ENCODE peak calls at places on chromosomes 3 and 15, in eight cellular contexts. U is H4; R is mesendoderm; Q is activated CD8-positive, alpha-beta memory T cell treated with anti-CD3 and anti-CD28 coated beads for 4 hours; H is GM06990; E is AG09309; B is astrocyte of the hippocampus; G is activated gamma-delta T cell treated with anti-CD3 and anti-CD28 coated beads, Interleukin-2, amount 50 U/mL, for 16 hours. O is an unnamed sample.

GRCh38 chr3:10164546-10165393 is at the start of gene IRAK2:
- DNase-seq in Q (peak; percentile 25), U (no peak), R (peak; percentile 62), B (peak; percentile 89), H (peak; percentile 78), G (peak; percentile 32), E (no peak), O (peak; percentile 15)

GRCh38 chr3:25176999-25177398 is 251.1 kb upstream of the RARB start:
- DNase-seq in Q (no peak), E (peak; percentile 3), B (peak; percentile 15), H (no peak), R (no peak), U (no peak), G (no peak), O (no peak)

GRCh38 chr3:77682162-77682561 is 642.3 kb downstream of the ROBO2 start:
- DNase-seq in R (no peak), H (no peak), U (no peak), Q (no peak), E (no peak), G (no peak), B (no peak), O (no peak)

GRCh38 chr3:119497824-119498187 is 541 bp upstream of the TIMMDC1 start:
- DNase-seq in G (no peak), B (peak; percentile 48), Q (no peak), R (peak; percentile 55), E (no peak), U (peak; percentile 11), H (no peak), O (no peak)

GRCh38 chr3:109047366-109047765 is 70.6 kb downstream of the MORC1 start:
- DNase-seq in H (no peak), U (no peak), Q (no peak), R (no peak), G (no peak), E (no peak), B (no peak), O (no peak)

GRCh38 chr3:62818347-62818746 is 56.9 kb downstream of the CADPS start:
- DNase-seq in H (peak; percentile 17), U (no peak), Q (no peak), E (no peak), B (no peak), G (no peak), R (no peak), O (no peak)

GRCh38 chr15:77425104-77425503 is 4.4 kb downstream of the HMG20A start:
- DNase-seq in B (no peak), G (no peak), R (no peak), Q (no peak), E (no peak), H (no peak), U (no peak), O (no peak)

GRCh38 chr3:180059351-180059750 is 22.6 kb upstream of the PEX5L start:
- DNase-seq in B (peak; percentile 11), Q (no peak), R (no peak), H (no peak), E (peak; percentile 7), G (no peak), U (no peak), O (no peak)

GRCh38 chr3:107796786-107797185 is 274.0 kb downstream of the BBX start:
- DNase-seq in E (peak; percentile 20), H (no peak), Q (no peak), R (no peak), G (no peak), B (peak; percentile 84), U (peak; percentile 40), O (no peak)

GRCh38 chr15:92087211-92087610 is 233.7 kb downstream of the SLCO3A1 start:
- DNase-seq in Q (no peak), H (no peak), E (no peak), G (no peak), B (no peak), U (no peak), R (no peak), O (no peak)

GRCh38 chr3:45947361-45947760 is 4.1 kb downstream of the CXCR6 start:
- DNase-seq in B (no peak), U (peak; percentile 32), H (no peak), Q (no peak), G (no peak), R (no peak), E (no peak), O (no peak)

GRCh38 chr15:65329298-65329990 is 25.0 kb downstream of the RNU5B-1 start:
- DNase-seq in E (no peak), Q (no peak), B (no peak), H (no peak), G (no peak), R (no peak), U (no peak), O (no peak)

GRCh38 chr3:179902061-179902460 is 134.7 kb downstream of the PEX5L start:
- DNase-seq in E (no peak), H (no peak), U (no peak), G (no peak), B (no peak), R (no peak), Q (no peak), O (no peak)

GRCh38 chr3:55161256-55161655 is 233.4 kb upstream of the LRTM1 start:
- DNase-seq in R (no peak), G (no peak), B (peak; percentile 47), U (no peak), Q (no peak), E (no peak), H (no peak), O (no peak)

GRCh38 chr3:161423911-161424522 is 52.7 kb upstream of the SPTSSB start:
- DNase-seq in H (no peak), R (peak; percentile 36), B (peak; percentile 67), U (peak; percentile 30), G (no peak), E (no peak), Q (no peak), O (peak; percentile 38)

GRCh38 chr3:72797773-72798543 is 50.3 kb downstream of the SHQ1 start:
- DNase-seq in B (peak; percentile 64), Q (no peak), R (peak; percentile 59), G (no peak), H (no peak), E (no peak), U (no peak), O (peak; percentile 27)

GRCh38 chr15:63920504-63921178 is 86.9 kb upstream of the HERC1 start:
- DNase-seq in U (no peak), B (no peak), R (no peak), Q (no peak), G (no peak), E (no peak), H (no peak), O (no peak)

GRCh38 chr15:74032046-74032445 is 37.5 kb downstream of the PML start:
- DNase-seq in B (no peak), U (no peak), G (no peak), Q (no peak), R (no peak), H (no peak), E (no peak), O (no peak)

GRCh38 chr15:34436126-34436955 is 1.3 kb downstream of the GOLGA8A start:
- DNase-seq in U (no peak), B (peak; percentile 11), Q (no peak), H (peak; percentile 48), R (peak; percentile 9), G (no peak), E (no peak), O (no peak)

GRCh38 chr3:146507331-146508120 is 36.9 kb downstream of the PLSCR1 start:
- DNase-seq in Q (no peak), R (peak; percentile 86), U (no peak), E (no peak), B (no peak), G (no peak), H (no peak), O (no peak)

GRCh38 chr3:65836047-65836446 is 202.7 kb downstream of the MAGI1 start:
- DNase-seq in G (no peak), B (peak; percentile 29), E (no peak), R (peak; percentile 51), U (no peak), Q (no peak), H (no peak), O (no peak)

GRCh38 chr3:29635888-29636287 is 355.0 kb downstream of the RBMS3 start:
- DNase-seq in B (no peak), E (no peak), Q (no peak), G (no peak), R (no peak), H (no peak), U (peak; percentile 9), O (no peak)

GRCh38 chr3:32256206-32256605 is 17.7 kb downstream of the CMTM8 start:
- DNase-seq in U (no peak), G (no peak), E (no peak), B (no peak), R (no peak), Q (no peak), H (no peak), O (no peak)

GRCh38 chr3:156604642-156605144 is 49.8 kb upstream of the SSR3 start:
- DNase-seq in E (no peak), Q (no peak), H (no peak), U (no peak), R (no peak), B (no peak), G (no peak), O (no peak)

GRCh38 chr3:195133462-195133861 is 137.5 kb downstream of the XXYLT1 start:
- DNase-seq in H (peak; percentile 63), U (no peak), G (no peak), B (peak; percentile 80), R (no peak), E (peak; percentile 28), Q (no peak), O (peak; percentile 77)

GRCh38 chr15:69380100-69380725 is 33.9 kb upstream of the KIF23 start:
- DNase-seq in E (no peak), U (no peak), B (no peak), H (no peak), G (no peak), R (peak; percentile 74), Q (no peak), O (no peak)

GRCh38 chr3:44554626-44555592 is at the start of gene ZKSCAN7:
- DNase-seq in H (peak; percentile 70), B (peak; percentile 83), U (no peak), E (no peak), R (peak; percentile 83), G (peak; percentile 42), Q (peak; percentile 33), O (peak; percentile 6)

GRCh38 chr15:69979269-69979668 is 118.4 kb downstream of the TLE3 start:
- DNase-seq in H (peak; percentile 64), U (peak; percentile 36), G (no peak), R (peak; percentile 49), E (no peak), Q (no peak), B (peak; percentile 56), O (no peak)

GRCh38 chr3:100027321-100027720 is 87.0 kb downstream of the FILIP1L start:
- DNase-seq in G (no peak), H (no peak), Q (no peak), B (no peak), R (no peak), U (no peak), E (no peak), O (no peak)

GRCh38 chr3:100366424-100366823 is 31.9 kb downstream of the NIT2 start:
- DNase-seq in H (no peak), E (no peak), B (no peak), Q (no peak), U (no peak), G (no peak), R (no peak), O (no peak)

GRCh38 chr3:175476489-175476888 is 617.4 kb downstream of the NAALADL2 start:
- DNase-seq in Q (no peak), R (no peak), B (no peak), H (no peak), G (no peak), E (no peak), U (no peak), O (no peak)

GRCh38 chr15:36798366-36798765 is 218.9 kb downstream of the CDIN1 start:
- DNase-seq in Q (no peak), R (no peak), U (no peak), G (no peak), H (no peak), E (peak; percentile 74), B (peak; percentile 28), O (no peak)

GRCh38 chr15:40338041-40338657 is 2.6 kb downstream of the CCDC9B start:
- DNase-seq in E (no peak), R (peak; percentile 91), Q (peak; percentile 54), G (peak; percentile 67), B (peak; percentile 87), H (peak; percentile 48), U (peak; percentile 74), O (peak; percentile 23)

GRCh38 chr3:46558184-46559029 is 7.7 kb downstream of the LRRC2 start:
- DNase-seq in H (peak; percentile 33), E (peak; percentile 58), R (peak; percentile 90), Q (peak; percentile 48), U (peak; percentile 64), B (peak; percentile 89), G (peak; percentile 52), O (peak; percentile 54)

O was measured in NCI-H774.